ENCODE peak calls at places on chromosomes 7 and 10, in ten cellular contexts. R, U, L, S, H, W, Y, F, I and Z are unnamed samples.

GRCh38 chr10:74332398-74332797 is 181.4 kb downstream of the ADK start:
- DNase-seq in F (peak), H (no peak), U (no peak), Y (peak), R (no peak), I (no peak), W (no peak), L (no peak), S (peak), Z (no peak)

GRCh38 chr10:103620357-103620749 is 126.8 kb downstream of the NEURL1 start:
- DNase-seq in Y (no peak), W (no peak), L (no peak), F (no peak), H (no peak), U (no peak), R (no peak), S (no peak), I (no peak), Z (no peak)

GRCh38 chr10:21194510-21194993 is 297.4 kb upstream of the NEBL start:
- DNase-seq in R (peak), F (no peak), H (peak), L (no peak), U (peak), W (peak), Y (peak), S (no peak), I (no peak), Z (no peak)

GRCh38 chr10:101940916-101941315 is 97.3 kb upstream of the KCNIP2 start:
- DNase-seq in R (no peak), U (peak), F (peak), I (no peak), Y (no peak), W (no peak), S (peak), L (no peak), H (no peak), Z (no peak)

GRCh38 chr10:86139066-86139657 is 227.4 kb downstream of the GRID1 start:
- DNase-seq in L (peak), U (peak), W (peak), S (peak), H (no peak), Y (no peak), R (peak), F (no peak), I (peak), Z (peak)

GRCh38 chr10:26780793-26781601 is 79.8 kb downstream of the ABI1 start:
- DNase-seq in W (peak), I (peak), H (peak), F (peak), S (peak), Y (peak), U (peak), R (peak), L (no peak), Z (no peak)

GRCh38 chr7:108581655-108582491 is 12.2 kb downstream of the DNAJB9 start:
- DNase-seq in F (no peak), Y (no peak), L (peak), I (no peak), R (peak), H (peak), U (peak), S (no peak), W (no peak), Z (no peak)

GRCh38 chr7:3381073-3381685 is 80.1 kb downstream of the SDK1 start:
- DNase-seq in S (no peak), F (no peak), W (no peak), Y (no peak), R (no peak), H (no peak), I (no peak), L (no peak), U (no peak), Z (no peak)

GRCh38 chr10:3137958-3138726 is 34.4 kb downstream of the PITRM1 start:
- DNase-seq in I (no peak), S (no peak), R (no peak), L (no peak), Y (no peak), H (no peak), W (no peak), F (no peak), U (no peak), Z (no peak)

GRCh38 chr10:77909021-77909754 is 17.4 kb downstream of the DLG5 start:
- DNase-seq in L (no peak), H (no peak), Y (peak), U (no peak), F (no peak), S (peak), R (no peak), W (no peak), I (no peak), Z (no peak)

GRCh38 chr7:143046334-143046935 is 5.7 kb upstream of the OR6V1 start:
- DNase-seq in F (no peak), W (no peak), Y (no peak), U (no peak), L (no peak), H (no peak), S (no peak), R (no peak), I (no peak), Z (no peak)

GRCh38 chr7:30206942-30207341 is 72.2 kb downstream of the MTURN start:
- DNase-seq in L (no peak), I (no peak), Y (no peak), W (no peak), H (peak), U (no peak), R (no peak), F (no peak), S (no peak), Z (no peak)

GRCh38 chr7:118085000-118085399 is 99.0 kb upstream of the LSM8 start:
- DNase-seq in U (no peak), R (no peak), H (no peak), I (no peak), Y (no peak), W (no peak), L (no peak), S (no peak), F (no peak), Z (no peak)

GRCh38 chr10:125124114-125124486 is 36.3 kb downstream of the CTBP2 start:
- DNase-seq in I (no peak), H (no peak), W (no peak), F (no peak), Y (no peak), U (no peak), R (no peak), L (no peak), S (no peak), Z (no peak)

GRCh38 chr10:69061305-69062161 is 26.4 kb upstream of the SRGN start:
- DNase-seq in R (peak), L (no peak), Y (peak), W (peak), S (peak), U (peak), H (peak), F (peak), I (no peak), Z (no peak)

GRCh38 chr7:70072220-70072619 is 473.9 kb downstream of the AUTS2 start:
- DNase-seq in I (no peak), U (no peak), Y (peak), S (peak), H (no peak), R (peak), L (no peak), W (no peak), F (peak), Z (no peak)

GRCh38 chr7:128835231-128835751 is 5.1 kb downstream of the FLNC start:
- DNase-seq in H (no peak), L (no peak), F (no peak), I (no peak), W (no peak), R (no peak), Y (no peak), U (no peak), S (no peak), Z (no peak)

GRCh38 chr7:37987732-37988131 is 67.3 kb downstream of the EPDR1 start:
- DNase-seq in Y (no peak), W (no peak), R (peak), H (peak), F (no peak), I (no peak), U (peak), S (no peak), L (no peak), Z (no peak)

GRCh38 chr10:100744136-100744979 is 1.0 kb upstream of the PAX2 start:
- DNase-seq in R (no peak), S (no peak), I (no peak), F (no peak), H (no peak), L (no peak), W (peak), U (no peak), Y (no peak), Z (no peak)

GRCh38 chr7:107939472-107940145 is 48.6 kb downstream of the DLD start:
- DNase-seq in R (no peak), F (peak), I (no peak), Y (peak), L (no peak), H (no peak), U (peak), W (no peak), S (peak), Z (no peak)

GRCh38 chr7:452230-452751 is 67.4 kb downstream of the PDGFA start:
- DNase-seq in Y (peak), I (no peak), L (no peak), H (no peak), F (peak), U (no peak), R (peak), S (peak), W (no peak), Z (no peak)

GRCh38 chr10:57694956-57695605 is 572.6 kb downstream of the IPMK start:
- DNase-seq in R (no peak), Y (no peak), I (no peak), F (peak), S (peak), U (peak), W (no peak), L (no peak), H (no peak), Z (no peak)

GRCh38 chr7:127905491-127906330 is 125.5 kb downstream of the LRRC4 start:
- DNase-seq in I (no peak), H (peak), L (no peak), S (peak), F (peak), W (no peak), U (peak), Y (no peak), R (no peak), Z (no peak)

GRCh38 chr7:74003609-74004008 is 24.4 kb upstream of the ELN start:
- DNase-seq in W (no peak), F (no peak), U (no peak), S (no peak), L (no peak), H (no peak), I (no peak), Y (no peak), R (no peak), Z (no peak)

GRCh38 chr7:74000489-74001149 is 27.4 kb upstream of the ELN start:
- DNase-seq in R (no peak), Y (peak), I (no peak), S (no peak), H (no peak), U (no peak), L (no peak), F (peak), W (no peak), Z (no peak)

GRCh38 chr7:74002474-74003017 is 25.4 kb upstream of the ELN start:
- DNase-seq in I (no peak), L (no peak), H (peak), U (peak), Y (peak), W (peak), S (peak), F (peak), R (no peak), Z (no peak)

GRCh38 chr7:74001150-74001494 is 26.9 kb upstream of the ELN start:
- DNase-seq in H (no peak), L (no peak), R (no peak), Y (no peak), W (no peak), S (no peak), F (no peak), I (no peak), U (no peak), Z (no peak)

GRCh38 chr7:73999664-74000420 is 28.1 kb upstream of the ELN start:
- DNase-seq in L (no peak), U (no peak), I (no peak), R (no peak), S (peak), F (peak), Y (peak), W (no peak), H (no peak), Z (no peak)
- H3K4me2 ChIP-seq in L (no peak), U (no peak), I (no peak), R (no peak), S (peak), F (no peak), Y (peak), W (no peak), H (no peak), Z (no peak)

GRCh38 chr7:44512736-44513135 is 22.3 kb upstream of the NUDCD3 start:
- DNase-seq in L (no peak), F (no peak), Y (no peak), I (no peak), S (no peak), R (no peak), W (no peak), H (no peak), U (no peak), Z (no peak)

GRCh38 chr7:44511863-44512468 is 21.5 kb upstream of the NUDCD3 start:
- DNase-seq in Y (no peak), H (no peak), S (no peak), U (no peak), I (no peak), R (no peak), W (no peak), F (no peak), L (no peak), Z (no peak)

GRCh38 chr7:44517175-44517574 is 24.0 kb downstream of the NPC1L1 start:
- DNase-seq in R (no peak), S (no peak), Y (no peak), F (no peak), L (no peak), U (no peak), I (no peak), W (no peak), H (no peak), Z (no peak)

GRCh38 chr7:44518761-44519160 is 22.4 kb downstream of the NPC1L1 start:
- DNase-seq in W (no peak), H (no peak), I (no peak), R (no peak), S (no peak), Y (no peak), L (no peak), F (no peak), U (no peak), Z (no peak)

GRCh38 chr7:44515595-44516268 is 25.3 kb upstream of the NUDCD3 start:
- DNase-seq in H (no peak), Y (no peak), W (no peak), L (no peak), R (no peak), F (no peak), I (no peak), U (no peak), S (peak), Z (no peak)
- H3K4me2 ChIP-seq in H (no peak), Y (no peak), W (no peak), L (no peak), R (no peak), F (no peak), I (no peak), U (no peak), S (no peak), Z (no peak)

DNA sequence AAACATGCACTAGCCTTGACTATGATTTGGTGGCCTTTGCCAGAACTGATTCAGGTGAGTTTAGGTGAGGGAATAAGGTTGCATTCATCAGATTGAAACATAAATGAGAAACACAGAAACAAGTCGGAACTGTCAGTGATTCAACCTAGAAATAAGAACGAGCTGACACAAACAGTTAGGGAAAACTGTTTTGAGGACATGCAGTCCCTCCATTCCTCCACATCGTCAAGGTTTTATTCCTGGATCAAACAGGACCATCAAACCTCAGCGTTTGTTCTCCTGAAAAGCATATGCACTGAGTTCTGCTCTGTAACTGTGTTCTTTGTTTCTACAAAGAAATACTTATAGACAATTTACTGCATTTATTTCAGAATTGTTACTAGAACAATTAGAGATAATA is 1.7 kb downstream of the ZNF248 start:
- DNase-seq in W (no peak), S (peak), F (no peak), R (no peak), H (no peak), U (peak), I (no peak), Y (no peak), L (no peak), Z (no peak)
- H3K4me2 ChIP-seq in W (peak), S (peak), F (peak), R (no peak), H (peak), U (peak), I (peak), Y (peak), L (no peak), Z (peak)

DNA sequence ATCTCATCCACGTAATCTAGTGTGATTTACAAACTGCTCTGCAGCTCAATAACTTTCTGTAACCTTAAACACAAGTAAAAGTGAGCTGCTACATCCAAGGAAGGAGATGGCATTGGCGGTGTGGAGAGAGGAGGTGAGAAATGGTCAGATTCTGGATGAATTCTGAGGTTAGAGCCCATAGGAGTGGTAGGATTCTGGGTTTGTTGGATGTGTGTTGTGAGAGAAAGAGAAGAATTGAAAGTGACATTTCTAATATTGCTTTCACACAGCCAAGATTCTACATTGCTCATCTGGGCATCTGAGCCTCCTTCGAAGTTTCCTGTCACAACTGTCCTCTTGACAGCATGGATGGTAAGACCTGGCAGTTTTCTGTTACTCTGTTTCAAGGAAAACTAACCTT is 2.5 kb downstream of the MCM10 start:
- DNase-seq in F (no peak), Y (no peak), S (no peak), R (no peak), L (no peak), I (no peak), W (no peak), U (no peak), H (no peak), Z (no peak)
- H3K4me2 ChIP-seq in F (no peak), Y (no peak), S (no peak), R (no peak), L (no peak), I (no peak), W (no peak), U (no peak), H (no peak), Z (peak)

GRCh38 chr7:36372156-36372555 is 17.5 kb upstream of the ANLN start:
- DNase-seq in W (no peak), L (no peak), F (no peak), Y (no peak), I (no peak), U (peak), S (peak), H (peak), R (no peak), Z (no peak)
- H3K4me2 ChIP-seq in W (no peak), L (no peak), F (no peak), Y (no peak), I (no peak), U (no peak), S (peak), H (peak), R (no peak), Z (no peak)

DNA sequence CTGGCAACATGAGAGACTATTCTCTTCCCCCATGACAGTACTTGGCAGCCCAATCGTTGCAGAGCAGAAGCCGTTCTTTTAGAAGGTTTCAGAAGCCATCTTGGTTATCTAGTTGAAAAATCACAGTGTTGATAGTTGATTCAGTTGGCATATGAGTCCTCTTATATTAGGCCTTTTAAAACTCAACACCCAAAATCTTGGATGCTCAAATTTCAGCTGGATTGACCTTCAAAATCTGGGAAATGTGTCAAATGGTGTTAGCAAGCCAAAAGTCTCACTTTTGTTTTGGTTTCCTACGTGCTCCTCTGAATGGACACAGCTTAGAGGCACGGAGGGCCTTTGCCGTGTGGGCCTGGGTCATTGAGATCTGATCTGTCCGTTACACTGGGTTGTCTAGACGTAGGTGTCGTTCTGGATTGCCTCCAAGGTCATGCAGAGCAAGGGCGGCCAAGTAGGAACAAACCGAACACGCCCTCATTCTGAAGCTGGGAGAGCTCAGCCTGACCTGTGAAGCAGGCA is 59.3 kb upstream of the BMPER start:
- DNase-seq in R (no peak), S (peak), L (no peak), F (peak), W (no peak), U (peak), Y (peak), I (no peak), H (no peak), Z (no peak)
- H3K4me2 ChIP-seq in R (no peak), S (peak), L (no peak), F (no peak), W (no peak), U (no peak), Y (no peak), I (no peak), H (no peak), Z (no peak)

GRCh38 chr7:75054744-75055527 is 18.7 kb downstream of the RCC1L start:
- DNase-seq in F (peak), L (no peak), Y (peak), H (no peak), W (no peak), S (peak), U (peak), I (no peak), R (no peak), Z (no peak)

GRCh38 chr7:75050501-75050900 is 23.1 kb downstream of the RCC1L start:
- DNase-seq in S (peak), H (no peak), W (no peak), Y (no peak), U (no peak), F (no peak), L (no peak), I (no peak), R (no peak), Z (no peak)

GRCh38 chr7:75055830-75056431 is 17.7 kb downstream of the RCC1L start:
- DNase-seq in R (no peak), S (peak), W (no peak), I (no peak), U (no peak), L (no peak), H (no peak), Y (peak), F (peak), Z (no peak)

GRCh38 chr7:75058406-75058805 is 15.2 kb downstream of the RCC1L start:
- DNase-seq in L (no peak), Y (no peak), F (no peak), W (no peak), H (no peak), R (no peak), U (no peak), S (no peak), I (no peak), Z (no peak)

GRCh38 chr7:75056476-75056875 is 17.1 kb downstream of the RCC1L start:
- DNase-seq in R (no peak), I (no peak), H (no peak), W (no peak), U (no peak), S (peak), Y (peak), F (peak), L (no peak), Z (no peak)
- H3K4me2 ChIP-seq in R (no peak), I (no peak), H (no peak), W (no peak), U (no peak), S (peak), Y (peak), F (peak), L (no peak), Z (no peak)

GRCh38 chr10:117780411-117780810 is 237.9 kb downstream of the EMX2 start:
- DNase-seq in S (no peak), W (no peak), H (no peak), R (no peak), U (no peak), F (no peak), L (no peak), I (no peak), Y (no peak), Z (no peak)
- H3K4me2 ChIP-seq in S (no peak), W (no peak), H (no peak), R (no peak), U (no peak), F (no peak), L (no peak), I (no peak), Y (no peak), Z (no peak)